ENCODE peak calls at places on chromosome 9, in six cellular contexts. F, A, B, H, Z and T are unnamed samples.

GRCh38 chr9:121820286-121821005 is 169.0 kb downstream of the DAB2IP start:
- DNase-seq in F (no peak), A (no peak), B (no peak), Z (no peak), H (no peak), T (no peak)

GRCh38 chr9:32378993-32379729 is 5.3 kb upstream of the ACO1 start:
- DNase-seq in Z (peak; percentile 68), H (peak; percentile 67), F (peak; percentile 41), A (peak; percentile 76), B (peak; percentile 89), T (peak; percentile 89)

GRCh38 chr9:134004131-134004873 is 12.2 kb upstream of the VAV2 start:
- DNase-seq in B (no peak), Z (no peak), H (no peak), F (no peak), A (no peak), T (no peak)

GRCh38 chr9:14692918-14693861 is at the start of gene ZDHHC21:
- DNase-seq in Z (peak; percentile 54), B (peak; percentile 48), F (no peak), A (peak; percentile 28), H (no peak), T (peak; percentile 87)

GRCh38 chr9:36102742-36103495 is 33.6 kb upstream of the GLIPR2 start:
- DNase-seq in Z (peak; percentile 66), A (peak; percentile 74), H (peak; percentile 57), B (peak; percentile 69), F (peak; percentile 52), T (peak; percentile 89)

GRCh38 chr9:98989036-98990000 is 45.6 kb downstream of the COL15A1 start:
- DNase-seq in F (peak; percentile 78), Z (peak; percentile 83), A (peak; percentile 86), B (peak; percentile 100), H (peak; percentile 40), T (peak; percentile 54)

GRCh38 chr9:79477955-79478751 is 93.6 kb upstream of the TLE4 start:
- DNase-seq in F (no peak), Z (peak; percentile 89), H (no peak), B (no peak), A (no peak), T (peak; percentile 69)

GRCh38 chr9:137057545-137057944 is 3.7 kb upstream of the ENTPD2 start:
- DNase-seq in H (no peak), Z (no peak), F (peak; percentile 6), A (no peak), B (no peak), T (no peak)

GRCh38 chr9:102362463-102363138 is 624.2 kb upstream of the GRIN3A start:
- DNase-seq in F (no peak), A (no peak), B (no peak), Z (no peak), H (no peak), T (no peak)

GRCh38 chr9:18994263-18994916 is 38.6 kb downstream of the SAXO1 start:
- DNase-seq in F (no peak), H (no peak), Z (no peak), B (no peak), A (no peak), T (peak; percentile 25)

DNA sequence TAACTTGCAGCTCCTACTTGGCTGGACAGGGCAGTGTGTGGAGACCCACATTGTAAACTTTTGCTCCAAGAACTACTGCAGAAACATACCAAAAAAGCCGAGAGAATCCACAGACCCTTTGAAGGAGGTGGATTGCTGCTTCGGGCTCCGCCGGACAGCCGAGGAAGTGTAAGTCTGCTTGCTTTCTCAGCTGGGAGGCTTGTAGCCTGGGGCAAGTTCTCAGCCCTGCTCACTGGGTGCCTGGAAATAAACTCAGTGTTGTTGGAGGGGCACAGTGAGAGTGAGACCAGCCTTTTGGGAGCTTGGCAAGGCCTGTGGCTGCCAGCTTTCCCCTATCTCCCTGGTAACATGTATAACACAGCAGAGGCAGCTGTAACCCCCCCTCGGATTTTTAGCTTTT is 215.6 kb downstream of the SYK start:
- DNase-seq in A (no peak), Z (no peak), B (no peak), H (no peak), F (no peak), T (no peak)
- H3K9me3 ChIP-seq in A (peaks cover 15% of the 10 kb centered on the region), Z (peaks cover 2% of the 10 kb centered on the region), B (no peaks in the 10 kb centered on the region), H (no peaks in the 10 kb centered on the region), F (no peaks in the 10 kb centered on the region), T (no peaks in the 10 kb centered on the region)

DNA sequence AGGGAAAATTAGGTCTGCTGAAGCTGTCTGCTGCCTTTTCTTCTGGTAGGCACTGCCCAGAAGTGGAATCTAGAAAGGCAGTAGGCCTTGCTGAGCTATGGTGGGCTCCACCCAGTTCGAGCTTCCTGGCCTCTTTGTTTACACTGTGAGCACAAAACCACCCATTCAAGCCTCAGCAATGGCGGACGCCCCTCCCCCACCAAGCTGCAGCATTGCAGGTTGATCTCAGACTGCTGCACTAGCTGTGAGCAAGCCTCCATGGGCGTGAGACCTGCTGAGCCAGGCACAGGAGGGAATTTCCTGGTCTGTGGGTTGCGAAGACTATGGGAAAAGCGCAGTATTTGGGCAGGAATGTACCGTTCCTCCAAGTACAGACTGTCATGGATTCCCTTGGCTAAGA is 18.5 kb downstream of the AGTPBP1 start:
- DNase-seq in H (no peak), Z (no peak), F (no peak), B (no peak), A (no peak), T (no peak)
- H3K4me3 ChIP-seq in H (no peak overlapping the region), Z (no peak overlapping the region), F (no peak overlapping the region), B (no peak overlapping the region), A (no peak overlapping the region), T (no peak overlapping the region)

GRCh38 chr9:131348631-131349521 is 45.0 kb upstream of the PRRC2B start:
- DNase-seq in A (no peak), Z (no peak), H (no peak), F (no peak), B (no peak), T (peak; percentile 55)
- H3K4me2 ChIP-seq in A (no peak overlapping the region), Z (no peak overlapping the region), H (no peak overlapping the region), F (no peak overlapping the region), B (no peak overlapping the region), T (no peak overlapping the region)

GRCh38 chr9:111525056-111525977 is at the start of gene ZNF483:
- DNase-seq in Z (peak; percentile 85), B (peak; percentile 77), A (peak; percentile 73), F (peak; percentile 68), H (peak; percentile 64), T (no peak)

GRCh38 chr9:111527347-111527746 is 2.4 kb downstream of the ZNF483 start:
- DNase-seq in F (no peak), A (no peak), H (no peak), Z (peak; percentile 15), B (no peak), T (no peak)

GRCh38 chr9:111533099-111533785 is 8.3 kb downstream of the ZNF483 start:
- DNase-seq in H (no peak), F (no peak), Z (no peak), A (no peak), B (peak; percentile 6), T (no peak)

GRCh38 chr9:111531716-111532115 is 6.7 kb downstream of the ZNF483 start:
- DNase-seq in A (no peak), Z (no peak), H (no peak), B (no peak), F (no peak), T (no peak)

DNA sequence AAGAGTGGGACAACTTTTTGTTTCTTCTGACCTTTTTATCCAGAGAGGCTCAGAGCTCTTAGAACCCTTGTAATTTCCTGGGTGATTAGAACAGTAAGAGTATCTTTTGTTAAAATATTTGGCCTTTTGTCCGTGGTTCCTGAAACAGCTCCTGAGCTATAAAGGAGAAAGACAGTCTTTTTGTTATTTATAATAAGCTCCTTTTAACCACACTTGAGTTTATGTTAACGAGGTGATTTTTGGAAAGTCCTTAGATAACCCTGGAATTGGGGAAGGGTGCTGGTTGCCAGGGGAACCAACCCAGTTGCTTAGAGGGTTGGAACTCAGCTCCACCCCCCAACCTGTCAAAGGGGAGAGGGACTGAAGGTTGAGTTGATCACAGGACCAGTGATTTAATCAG is 4.8 kb downstream of the ZNF483 start:
- DNase-seq in B (no peak), F (no peak), Z (no peak), A (no peak), H (no peak), T (no peak)
- H3K9me3 ChIP-seq in B (no peaks in the 10 kb centered on the region), F (peaks cover 16% of the 10 kb centered on the region), Z (no peaks in the 10 kb centered on the region), A (peaks cover 23% of the 10 kb centered on the region), H (peaks cover under 1% of the 10 kb centered on the region), T (no peaks in the 10 kb centered on the region)

GRCh38 chr9:84862786-84863185 is 193.3 kb downstream of the NTRK2 start:
- DNase-seq in H (no peak), Z (peak; percentile 67), B (peak; percentile 4), A (peak; percentile 8), F (no peak), T (no peak)
- H3K4me3 ChIP-seq in H (no peak overlapping the region), Z (no peak overlapping the region), B (no peak overlapping the region), A (no peak overlapping the region), F (no peak overlapping the region), T (no peak overlapping the region)